ENCODE peak calls at places on chromosomes 5 and 9, in five cellular contexts. One of them, this sample, is unnamed.

GRCh38 chr5:141517902-141518610 is 29.2 kb downstream of the PCDHGC5 start:
- DNase-seq in AG20443: no peak
- DNase-seq in chondrocyte: no peak
- DNase-seq in neural crest cell: no peak
- DNase-seq in stimulated activated CD8-positive, alpha-beta memory T cell treated with anti-CD3 and anti-CD28 coated beads, Interleukin-7, amount 100 ng/mL, for 1 hour: no peak
- DNase-seq in this sample: no peak

GRCh38 chr5:36739751-36740221 is 133.4 kb downstream of the SLC1A3 start:
- DNase-seq in AG20443: peak
- DNase-seq in chondrocyte: no peak
- DNase-seq in neural crest cell: peak
- DNase-seq in stimulated activated CD8-positive, alpha-beta memory T cell treated with anti-CD3 and anti-CD28 coated beads, Interleukin-7, amount 100 ng/mL, for 1 hour: peak
- DNase-seq in this sample: peak

GRCh38 chr5:15515229-15515628 is 15.2 kb downstream of the FBXL7 start:
- DNase-seq in AG20443: no peak
- DNase-seq in chondrocyte: no peak
- DNase-seq in neural crest cell: no peak
- DNase-seq in stimulated activated CD8-positive, alpha-beta memory T cell treated with anti-CD3 and anti-CD28 coated beads, Interleukin-7, amount 100 ng/mL, for 1 hour: no peak
- DNase-seq in this sample: no peak

GRCh38 chr5:2291146-2291840 is 408.6 kb upstream of the IRX4 start:
- DNase-seq in AG20443: no peak
- DNase-seq in chondrocyte: no peak
- DNase-seq in neural crest cell: no peak
- DNase-seq in stimulated activated CD8-positive, alpha-beta memory T cell treated with anti-CD3 and anti-CD28 coated beads, Interleukin-7, amount 100 ng/mL, for 1 hour: no peak
- DNase-seq in this sample: no peak

GRCh38 chr5:43039468-43040286 is 442 bp downstream of the ANXA2R start:
- DNase-seq in AG20443: peak
- DNase-seq in chondrocyte: no peak
- DNase-seq in neural crest cell: peak
- DNase-seq in stimulated activated CD8-positive, alpha-beta memory T cell treated with anti-CD3 and anti-CD28 coated beads, Interleukin-7, amount 100 ng/mL, for 1 hour: no peak
- DNase-seq in this sample: peak

GRCh38 chr9:92489209-92489608 is 6.9 kb upstream of the ASPN start:
- DNase-seq in AG20443: peak
- DNase-seq in chondrocyte: no peak
- DNase-seq in neural crest cell: no peak
- DNase-seq in stimulated activated CD8-positive, alpha-beta memory T cell treated with anti-CD3 and anti-CD28 coated beads, Interleukin-7, amount 100 ng/mL, for 1 hour: no peak
- DNase-seq in this sample: no peak

GRCh38 chr5:40442346-40442745 is 237.4 kb upstream of the PTGER4 start:
- DNase-seq in AG20443: no peak
- DNase-seq in chondrocyte: no peak
- DNase-seq in neural crest cell: no peak
- DNase-seq in stimulated activated CD8-positive, alpha-beta memory T cell treated with anti-CD3 and anti-CD28 coated beads, Interleukin-7, amount 100 ng/mL, for 1 hour: no peak
- DNase-seq in this sample: no peak

GRCh38 chr5:172556971-172557461 is 84.0 kb upstream of the NEURL1B start:
- DNase-seq in AG20443: no peak
- DNase-seq in chondrocyte: peak
- DNase-seq in neural crest cell: no peak
- DNase-seq in stimulated activated CD8-positive, alpha-beta memory T cell treated with anti-CD3 and anti-CD28 coated beads, Interleukin-7, amount 100 ng/mL, for 1 hour: no peak
- DNase-seq in this sample: no peak

GRCh38 chr5:60945760-60946253 is 802 bp downstream of the NDUFAF2 start:
- DNase-seq in AG20443: peak
- DNase-seq in chondrocyte: no peak
- DNase-seq in neural crest cell: no peak
- DNase-seq in stimulated activated CD8-positive, alpha-beta memory T cell treated with anti-CD3 and anti-CD28 coated beads, Interleukin-7, amount 100 ng/mL, for 1 hour: no peak
- DNase-seq in this sample: peak

GRCh38 chr9:101536938-101537337 is 3.3 kb downstream of the RNF20 start:
- DNase-seq in AG20443: peak
- DNase-seq in chondrocyte: no peak
- DNase-seq in neural crest cell: peak
- DNase-seq in stimulated activated CD8-positive, alpha-beta memory T cell treated with anti-CD3 and anti-CD28 coated beads, Interleukin-7, amount 100 ng/mL, for 1 hour: no peak
- DNase-seq in this sample: no peak

GRCh38 chr5:100110497-100110896 is 424.7 kb upstream of the FAM174A start:
- DNase-seq in AG20443: no peak
- DNase-seq in chondrocyte: no peak
- DNase-seq in neural crest cell: no peak
- DNase-seq in stimulated activated CD8-positive, alpha-beta memory T cell treated with anti-CD3 and anti-CD28 coated beads, Interleukin-7, amount 100 ng/mL, for 1 hour: no peak
- DNase-seq in this sample: no peak

GRCh38 chr9:91360551-91361293 is 996 bp downstream of the AUH start:
- DNase-seq in AG20443: no peak
- DNase-seq in chondrocyte: no peak
- DNase-seq in neural crest cell: no peak
- DNase-seq in stimulated activated CD8-positive, alpha-beta memory T cell treated with anti-CD3 and anti-CD28 coated beads, Interleukin-7, amount 100 ng/mL, for 1 hour: no peak
- DNase-seq in this sample: no peak

GRCh38 chr9:5976668-5977397 is 38.6 kb downstream of the RANBP6 start:
- DNase-seq in AG20443: no peak
- DNase-seq in chondrocyte: no peak
- DNase-seq in neural crest cell: no peak
- DNase-seq in stimulated activated CD8-positive, alpha-beta memory T cell treated with anti-CD3 and anti-CD28 coated beads, Interleukin-7, amount 100 ng/mL, for 1 hour: no peak
- DNase-seq in this sample: no peak

GRCh38 chr5:113117543-113118110 is 141.0 kb downstream of the DCP2 start:
- DNase-seq in AG20443: no peak
- DNase-seq in chondrocyte: no peak
- DNase-seq in neural crest cell: no peak
- DNase-seq in stimulated activated CD8-positive, alpha-beta memory T cell treated with anti-CD3 and anti-CD28 coated beads, Interleukin-7, amount 100 ng/mL, for 1 hour: no peak
- DNase-seq in this sample: no peak

GRCh38 chr5:38994329-38994927 is 79.8 kb downstream of the RICTOR start:
- DNase-seq in AG20443: peak
- DNase-seq in chondrocyte: no peak
- DNase-seq in neural crest cell: no peak
- DNase-seq in stimulated activated CD8-positive, alpha-beta memory T cell treated with anti-CD3 and anti-CD28 coated beads, Interleukin-7, amount 100 ng/mL, for 1 hour: no peak
- DNase-seq in this sample: peak

GRCh38 chr9:98411981-98412561 is 156.6 kb upstream of the TBC1D2 start:
- DNase-seq in AG20443: no peak
- DNase-seq in chondrocyte: no peak
- DNase-seq in neural crest cell: no peak
- DNase-seq in stimulated activated CD8-positive, alpha-beta memory T cell treated with anti-CD3 and anti-CD28 coated beads, Interleukin-7, amount 100 ng/mL, for 1 hour: no peak
- DNase-seq in this sample: no peak

GRCh38 chr5:33969572-33970452 is 14.7 kb downstream of the SLC45A2 start:
- DNase-seq in AG20443: peak
- DNase-seq in chondrocyte: no peak
- DNase-seq in neural crest cell: peak
- DNase-seq in stimulated activated CD8-positive, alpha-beta memory T cell treated with anti-CD3 and anti-CD28 coated beads, Interleukin-7, amount 100 ng/mL, for 1 hour: no peak
- DNase-seq in this sample: peak

GRCh38 chr5:150656191-150657132 is 4.6 kb upstream of the MYOZ3 start:
- DNase-seq in AG20443: peak
- DNase-seq in chondrocyte: no peak
- DNase-seq in neural crest cell: peak
- DNase-seq in stimulated activated CD8-positive, alpha-beta memory T cell treated with anti-CD3 and anti-CD28 coated beads, Interleukin-7, amount 100 ng/mL, for 1 hour: peak
- DNase-seq in this sample: no peak

GRCh38 chr5:54924487-54924886 is 60.9 kb downstream of the ESM1 start:
- DNase-seq in AG20443: no peak
- DNase-seq in chondrocyte: no peak
- DNase-seq in neural crest cell: no peak
- DNase-seq in stimulated activated CD8-positive, alpha-beta memory T cell treated with anti-CD3 and anti-CD28 coated beads, Interleukin-7, amount 100 ng/mL, for 1 hour: no peak
- DNase-seq in this sample: no peak

GRCh38 chr5:177350776-177351391 is 584 bp downstream of the LMAN2 start:
- DNase-seq in AG20443: no peak
- DNase-seq in chondrocyte: no peak
- DNase-seq in neural crest cell: no peak
- DNase-seq in stimulated activated CD8-positive, alpha-beta memory T cell treated with anti-CD3 and anti-CD28 coated beads, Interleukin-7, amount 100 ng/mL, for 1 hour: no peak
- DNase-seq in this sample: no peak

GRCh38 chr9:136964833-136965422 is 12.4 kb upstream of the PTGDS start:
- DNase-seq in AG20443: no peak
- DNase-seq in chondrocyte: no peak
- DNase-seq in neural crest cell: no peak
- DNase-seq in stimulated activated CD8-positive, alpha-beta memory T cell treated with anti-CD3 and anti-CD28 coated beads, Interleukin-7, amount 100 ng/mL, for 1 hour: no peak
- DNase-seq in this sample: no peak

GRCh38 chr5:74109344-74109743 is 483.3 kb downstream of the ARHGEF28 start:
- DNase-seq in AG20443: no peak
- DNase-seq in chondrocyte: no peak
- DNase-seq in neural crest cell: no peak
- DNase-seq in stimulated activated CD8-positive, alpha-beta memory T cell treated with anti-CD3 and anti-CD28 coated beads, Interleukin-7, amount 100 ng/mL, for 1 hour: no peak
- DNase-seq in this sample: no peak

GRCh38 chr5:67790390-67790789 is 425.2 kb upstream of the PIK3R1 start:
- DNase-seq in AG20443: no peak
- DNase-seq in chondrocyte: peak
- DNase-seq in neural crest cell: no peak
- DNase-seq in stimulated activated CD8-positive, alpha-beta memory T cell treated with anti-CD3 and anti-CD28 coated beads, Interleukin-7, amount 100 ng/mL, for 1 hour: no peak
- DNase-seq in this sample: no peak

GRCh38 chr5:125538469-125538868 is 792.0 kb upstream of the ZNF608 start:
- DNase-seq in AG20443: no peak
- DNase-seq in chondrocyte: no peak
- DNase-seq in neural crest cell: no peak
- DNase-seq in stimulated activated CD8-positive, alpha-beta memory T cell treated with anti-CD3 and anti-CD28 coated beads, Interleukin-7, amount 100 ng/mL, for 1 hour: no peak
- DNase-seq in this sample: no peak

GRCh38 chr9:18371621-18372020 is 102.3 kb upstream of the ADAMTSL1 start:
- DNase-seq in AG20443: no peak
- DNase-seq in chondrocyte: no peak
- DNase-seq in neural crest cell: no peak
- DNase-seq in stimulated activated CD8-positive, alpha-beta memory T cell treated with anti-CD3 and anti-CD28 coated beads, Interleukin-7, amount 100 ng/mL, for 1 hour: no peak
- DNase-seq in this sample: no peak

GRCh38 chr9:110650991-110651411 is 17.6 kb upstream of the MUSK start:
- DNase-seq in AG20443: peak
- DNase-seq in chondrocyte: no peak
- DNase-seq in neural crest cell: no peak
- DNase-seq in stimulated activated CD8-positive, alpha-beta memory T cell treated with anti-CD3 and anti-CD28 coated beads, Interleukin-7, amount 100 ng/mL, for 1 hour: no peak
- DNase-seq in this sample: peak

GRCh38 chr5:75935572-75935971 is 147.6 kb upstream of the SV2C start:
- DNase-seq in AG20443: no peak
- DNase-seq in chondrocyte: no peak
- DNase-seq in neural crest cell: no peak
- DNase-seq in stimulated activated CD8-positive, alpha-beta memory T cell treated with anti-CD3 and anti-CD28 coated beads, Interleukin-7, amount 100 ng/mL, for 1 hour: no peak
- DNase-seq in this sample: no peak

GRCh38 chr9:130451509-130452388 is 7.0 kb downstream of the ASS1 start:
- DNase-seq in AG20443: peak
- DNase-seq in chondrocyte: no peak
- DNase-seq in neural crest cell: no peak
- DNase-seq in stimulated activated CD8-positive, alpha-beta memory T cell treated with anti-CD3 and anti-CD28 coated beads, Interleukin-7, amount 100 ng/mL, for 1 hour: no peak
- DNase-seq in this sample: peak

GRCh38 chr5:53936481-53937352 is 373.7 kb downstream of the ARL15 start:
- DNase-seq in AG20443: peak
- DNase-seq in chondrocyte: no peak
- DNase-seq in neural crest cell: no peak
- DNase-seq in stimulated activated CD8-positive, alpha-beta memory T cell treated with anti-CD3 and anti-CD28 coated beads, Interleukin-7, amount 100 ng/mL, for 1 hour: no peak
- DNase-seq in this sample: no peak

GRCh38 chr9:109098960-109099308 is 20.8 kb downstream of the TMEM245 start:
- DNase-seq in AG20443: peak
- DNase-seq in chondrocyte: no peak
- DNase-seq in neural crest cell: no peak
- DNase-seq in stimulated activated CD8-positive, alpha-beta memory T cell treated with anti-CD3 and anti-CD28 coated beads, Interleukin-7, amount 100 ng/mL, for 1 hour: no peak
- DNase-seq in this sample: no peak

GRCh38 chr5:134592141-134592746 is 40.4 kb downstream of the SAR1B start:
- DNase-seq in AG20443: peak
- DNase-seq in chondrocyte: peak
- DNase-seq in neural crest cell: no peak
- DNase-seq in stimulated activated CD8-positive, alpha-beta memory T cell treated with anti-CD3 and anti-CD28 coated beads, Interleukin-7, amount 100 ng/mL, for 1 hour: no peak
- DNase-seq in this sample: no peak

GRCh38 chr5:14557840-14558239 is 23.8 kb upstream of the OTULINL start:
- DNase-seq in AG20443: no peak
- DNase-seq in chondrocyte: no peak
- DNase-seq in neural crest cell: no peak
- DNase-seq in stimulated activated CD8-positive, alpha-beta memory T cell treated with anti-CD3 and anti-CD28 coated beads, Interleukin-7, amount 100 ng/mL, for 1 hour: no peak
- DNase-seq in this sample: no peak

GRCh38 chr9:107177857-107178256 is 105.2 kb upstream of the RAD23B start:
- DNase-seq in AG20443: no peak
- DNase-seq in chondrocyte: no peak
- DNase-seq in neural crest cell: no peak
- DNase-seq in stimulated activated CD8-positive, alpha-beta memory T cell treated with anti-CD3 and anti-CD28 coated beads, Interleukin-7, amount 100 ng/mL, for 1 hour: no peak
- DNase-seq in this sample: no peak

GRCh38 chr9:127388037-127388855 is 8.7 kb upstream of the SLC2A8 start:
- DNase-seq in AG20443: peak
- DNase-seq in chondrocyte: no peak
- DNase-seq in neural crest cell: no peak
- DNase-seq in stimulated activated CD8-positive, alpha-beta memory T cell treated with anti-CD3 and anti-CD28 coated beads, Interleukin-7, amount 100 ng/mL, for 1 hour: peak
- DNase-seq in this sample: peak

GRCh38 chr5:94432499-94432898 is 185.9 kb downstream of the KIAA0825 start:
- DNase-seq in AG20443: peak
- DNase-seq in chondrocyte: no peak
- DNase-seq in neural crest cell: no peak
- DNase-seq in stimulated activated CD8-positive, alpha-beta memory T cell treated with anti-CD3 and anti-CD28 coated beads, Interleukin-7, amount 100 ng/mL, for 1 hour: no peak
- DNase-seq in this sample: peak

GRCh38 chr5:67089200-67089725 is 107.3 kb downstream of the CD180 start:
- DNase-seq in AG20443: peak
- DNase-seq in chondrocyte: no peak
- DNase-seq in neural crest cell: no peak
- DNase-seq in stimulated activated CD8-positive, alpha-beta memory T cell treated with anti-CD3 and anti-CD28 coated beads, Interleukin-7, amount 100 ng/mL, for 1 hour: no peak
- DNase-seq in this sample: peak

GRCh38 chr9:942805-943580 is 33.5 kb upstream of the DMRT3 start:
- DNase-seq in AG20443: no peak
- DNase-seq in chondrocyte: no peak
- DNase-seq in neural crest cell: no peak
- DNase-seq in stimulated activated CD8-positive, alpha-beta memory T cell treated with anti-CD3 and anti-CD28 coated beads, Interleukin-7, amount 100 ng/mL, for 1 hour: no peak
- DNase-seq in this sample: no peak

This sample was measured in GM04504.